ENCODE peak calls at places on chromosomes 11 and 22, in seven cellular contexts. R is esophagus squamous epithelium, P is mammary epithelial cell, I is K562, N is spleen, E is PC-9, A is cardiac muscle cell. F is an unnamed sample. For H3K27me3, the result is how much of the 10 kb centered on the place peaks cover.

GRCh38 chr11:68338041-68338800 is 25.8 kb downstream of the LRP5 start:
- DNase-seq in E (peak), A (no peak), N (no peak), I (no peak), P (peak), R (no peak), F (no peak)

GRCh38 chr11:103929168-103929903 is 107.1 kb upstream of the DDI1 start:
- DNase-seq in A (no peak), R (no peak), N (no peak), P (no peak), E (no peak), I (no peak), F (no peak)

GRCh38 chr22:24768537-24769374 is 5.8 kb downstream of the PIWIL3 start:
- DNase-seq in A (peak), R (no peak), N (no peak), E (peak), P (peak), I (peak), F (peak)

GRCh38 chr22:40213478-40213877 is 35.8 kb downstream of the TNRC6B start:
- DNase-seq in R (no peak), P (no peak), E (no peak), A (no peak), I (no peak), N (no peak), F (no peak)

GRCh38 chr11:126537492-126537891 is 182.0 kb downstream of the ST3GAL4 start:
- DNase-seq in R (no peak), A (no peak), E (no peak), N (no peak), I (no peak), P (no peak), F (no peak)

GRCh38 chr11:61042961-61043540 is 59.2 kb upstream of the CD5 start:
- DNase-seq in P (no peak), A (no peak), E (no peak), R (no peak), I (no peak), N (peak), F (no peak)

GRCh38 chr11:34621876-34622275 is 983 bp downstream of the EHF start:
- DNase-seq in A (no peak), N (no peak), P (peak), R (no peak), E (no peak), I (no peak), F (no peak)

GRCh38 chr11:11931461-11932055 is 76.9 kb downstream of the DKK3 start:
- DNase-seq in N (no peak), E (peak), I (peak), A (peak), R (no peak), P (peak), F (no peak)

GRCh38 chr11:29913352-29913751 is 103.5 kb downstream of the KCNA4 start:
- DNase-seq in P (no peak), N (no peak), A (no peak), I (no peak), E (no peak), R (no peak), F (no peak)

GRCh38 chr11:125082040-125082439 is 18.9 kb downstream of the SLC37A2 start:
- DNase-seq in E (no peak), P (no peak), A (no peak), R (no peak), N (no peak), I (no peak), F (no peak)

GRCh38 chr11:116796548-116796947 is 4.9 kb upstream of the APOA5 start:
- DNase-seq in N (no peak), I (no peak), E (no peak), P (no peak), A (no peak), R (no peak), F (no peak)

GRCh38 chr11:108037636-108038035 is 28.9 kb downstream of the CUL5 start:
- DNase-seq in P (no peak), R (no peak), A (peak), E (no peak), I (no peak), N (no peak), F (no peak)

GRCh38 chr22:37545703-37546435 is 14.4 kb upstream of the CDC42EP1 start:
- DNase-seq in I (peak), N (peak), P (peak), R (no peak), A (peak), E (peak), F (no peak)

GRCh38 chr11:94224078-94224477 is 80.3 kb upstream of the IZUMO1R start:
- DNase-seq in E (no peak), A (no peak), P (no peak), N (no peak), I (no peak), R (no peak), F (no peak)

GRCh38 chr22:50705219-50705691 is 32.6 kb downstream of the SHANK3 start:
- DNase-seq in E (no peak), I (peak), N (peak), A (peak), R (no peak), P (no peak), F (peak)

GRCh38 chr11:119525180-119525854 is 102.3 kb upstream of the THY1 start:
- DNase-seq in R (no peak), I (no peak), P (no peak), E (no peak), N (peak), A (no peak), F (no peak)
- H3K27me3 ChIP-seq in R (under half), I (under half), P (under half), E (half or more), N (under half), A (under half), F (under half)

GRCh38 chr22:27101288-27101687 is 443.9 kb downstream of the MIAT start:
- DNase-seq in I (no peak), P (no peak), R (no peak), A (no peak), E (no peak), N (no peak), F (no peak)
- H3K4me3 ChIP-seq in I (no peak), P (no peak), R (no peak), A (no peak), E (no peak), N (no peak), F (no peak)

DNA sequence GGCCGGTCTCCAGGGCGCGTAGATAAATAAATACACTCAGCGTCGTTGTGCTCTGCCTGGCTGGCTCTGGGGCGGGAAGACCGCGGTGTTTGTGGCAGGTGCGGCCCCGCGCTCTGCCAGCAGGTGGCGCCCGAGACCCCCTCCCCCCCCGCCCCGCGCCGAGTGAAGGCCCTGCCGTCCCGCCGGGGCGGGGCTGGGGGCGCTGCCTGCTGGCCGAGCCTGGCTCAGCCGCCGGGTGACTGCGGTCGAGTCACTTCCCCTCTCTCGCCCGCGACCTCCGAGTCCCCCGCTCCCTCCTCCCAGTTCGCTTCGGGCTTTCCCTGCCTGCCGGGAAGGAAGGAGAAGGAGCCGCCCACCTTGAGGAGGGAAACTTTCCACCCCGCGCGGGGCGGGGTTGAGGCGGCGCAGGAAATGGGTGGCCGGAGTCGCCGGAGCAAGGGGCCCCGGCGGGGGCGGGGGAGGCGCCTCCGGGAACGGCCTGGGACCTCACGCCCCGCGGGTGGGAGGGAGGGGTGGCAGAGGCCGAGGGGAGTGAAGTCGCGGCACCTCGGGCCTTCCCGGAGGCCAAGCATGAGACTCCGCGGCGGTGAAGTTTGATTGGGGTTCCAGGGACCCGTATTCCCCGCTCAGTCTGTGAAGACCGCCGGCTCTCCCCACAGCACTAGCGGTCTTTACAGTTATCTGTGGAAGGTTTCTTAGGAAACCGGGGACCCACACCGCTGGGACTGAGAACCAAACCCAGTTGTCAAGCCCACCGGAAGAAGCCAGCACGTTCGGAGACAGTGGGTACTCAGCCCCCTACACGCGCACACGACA is 1.5 kb upstream of the EHBP1L1 start:
- DNase-seq in R (peak), I (peak), A (peak), E (peak), N (peak), P (peak), F (no peak)
- H3K27me3 ChIP-seq in R (under half), I (under half), A (under half), E (under half), N (under half), P (under half), F (under half)

DNA sequence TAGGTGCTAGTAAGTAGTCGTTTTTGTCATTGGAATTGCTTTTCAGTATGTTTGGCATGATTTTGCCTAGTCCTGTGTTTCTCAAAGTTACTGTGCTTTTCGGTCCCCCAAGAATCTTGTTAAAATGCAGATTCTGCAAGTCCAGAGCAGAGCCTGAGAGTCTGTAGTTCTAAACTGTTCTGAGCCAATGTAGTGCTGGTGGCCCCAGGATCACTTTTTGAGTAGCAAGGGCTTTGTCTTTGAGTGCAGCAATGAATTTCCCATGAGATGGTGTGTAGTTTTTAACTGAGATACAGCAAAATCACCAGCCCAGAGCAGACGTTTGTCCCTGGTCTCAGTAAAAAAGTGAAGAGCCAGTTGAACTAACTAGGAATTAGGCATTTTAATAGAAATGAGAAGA is 122.4 kb downstream of the NCAM1 start:
- DNase-seq in E (no peak), P (no peak), R (no peak), N (no peak), A (no peak), I (no peak), F (no peak)
- H3K4me3 ChIP-seq in E (no peak), P (no peak), R (no peak), N (no peak), A (no peak), I (no peak), F (no peak)

DNA sequence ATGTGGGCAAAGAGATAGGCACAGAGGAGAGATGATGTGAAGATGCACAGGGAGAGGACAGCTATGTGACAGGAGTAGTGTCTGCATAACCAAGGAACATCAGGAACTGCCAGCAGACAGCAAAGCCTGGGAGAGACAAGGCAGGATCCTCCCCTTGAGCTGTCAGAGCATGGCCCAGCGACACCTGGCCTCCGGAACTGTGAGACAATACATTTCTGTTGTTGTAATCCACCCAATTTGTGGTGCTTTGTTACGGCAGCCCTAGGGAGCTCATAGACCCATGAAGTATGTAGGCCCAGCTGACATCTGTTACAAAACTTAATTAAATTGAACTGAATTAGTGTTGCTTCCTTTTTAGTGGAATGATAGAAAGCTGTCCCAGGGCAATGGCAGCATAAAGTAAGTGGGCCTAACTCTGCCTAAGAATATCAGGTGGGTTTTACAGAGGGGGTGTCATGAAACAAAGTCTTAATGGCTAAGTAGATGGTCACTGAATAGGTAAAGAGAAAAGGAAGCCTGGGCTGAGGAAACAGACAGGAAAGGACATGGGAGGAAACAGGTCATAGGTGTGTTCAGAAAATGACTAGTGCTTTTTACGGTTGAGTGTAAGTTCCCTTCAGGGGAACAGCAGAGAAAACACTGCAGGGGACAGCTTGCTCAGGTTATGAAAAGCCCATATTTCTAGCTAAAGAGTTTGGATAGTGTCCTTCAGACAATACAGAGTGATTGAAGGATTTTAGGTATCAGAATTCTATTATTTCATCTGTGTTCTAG is 24.8 kb downstream of the RASSF10 start:
- DNase-seq in N (no peak), A (no peak), P (no peak), I (no peak), R (no peak), E (no peak), F (no peak)
- H3K27me3 ChIP-seq in N (under half), A (under half), P (under half), I (under half), R (under half), E (under half), F (under half)

GRCh38 chr11:130161441-130161840 is 1.9 kb downstream of the ST14 start:
- DNase-seq in P (no peak), E (no peak), A (no peak), N (no peak), R (no peak), I (no peak), F (no peak)

GRCh38 chr11:130162733-130163132 is 3.2 kb downstream of the ST14 start:
- DNase-seq in E (no peak), P (peak), R (no peak), I (no peak), N (no peak), A (peak), F (no peak)

GRCh38 chr11:130159657-130160459 is at the start of gene ST14:
- DNase-seq in E (peak), R (no peak), P (peak), A (no peak), I (no peak), N (peak), F (no peak)

GRCh38 chr11:130159139-130159538 is 443 bp upstream of the ST14 start:
- DNase-seq in N (no peak), E (no peak), I (no peak), A (no peak), P (no peak), R (no peak), F (no peak)

GRCh38 chr11:130160460-130161090 is 993 bp downstream of the ST14 start:
- DNase-seq in I (no peak), N (no peak), R (no peak), E (no peak), A (no peak), P (peak), F (no peak)
- H3K4me3 ChIP-seq in I (no peak), N (peak), R (peak), E (peak), A (no peak), P (peak), F (peak)

GRCh38 chr11:31807791-31808074 is 3.4 kb downstream of the PAX6 start:
- DNase-seq in E (no peak), I (no peak), A (no peak), R (no peak), P (no peak), N (no peak), F (no peak)

GRCh38 chr11:31805629-31806185 is 5.4 kb downstream of the PAX6 start:
- DNase-seq in P (no peak), E (no peak), I (no peak), R (no peak), N (no peak), A (no peak), F (no peak)

GRCh38 chr11:31805037-31805628 is 6.0 kb downstream of the PAX6 start:
- DNase-seq in R (no peak), P (no peak), E (no peak), A (no peak), N (no peak), I (no peak), F (no peak)

GRCh38 chr11:31806944-31807790 is 4.0 kb downstream of the PAX6 start:
- DNase-seq in N (no peak), I (no peak), E (no peak), P (no peak), A (no peak), R (no peak), F (no peak)

DNA sequence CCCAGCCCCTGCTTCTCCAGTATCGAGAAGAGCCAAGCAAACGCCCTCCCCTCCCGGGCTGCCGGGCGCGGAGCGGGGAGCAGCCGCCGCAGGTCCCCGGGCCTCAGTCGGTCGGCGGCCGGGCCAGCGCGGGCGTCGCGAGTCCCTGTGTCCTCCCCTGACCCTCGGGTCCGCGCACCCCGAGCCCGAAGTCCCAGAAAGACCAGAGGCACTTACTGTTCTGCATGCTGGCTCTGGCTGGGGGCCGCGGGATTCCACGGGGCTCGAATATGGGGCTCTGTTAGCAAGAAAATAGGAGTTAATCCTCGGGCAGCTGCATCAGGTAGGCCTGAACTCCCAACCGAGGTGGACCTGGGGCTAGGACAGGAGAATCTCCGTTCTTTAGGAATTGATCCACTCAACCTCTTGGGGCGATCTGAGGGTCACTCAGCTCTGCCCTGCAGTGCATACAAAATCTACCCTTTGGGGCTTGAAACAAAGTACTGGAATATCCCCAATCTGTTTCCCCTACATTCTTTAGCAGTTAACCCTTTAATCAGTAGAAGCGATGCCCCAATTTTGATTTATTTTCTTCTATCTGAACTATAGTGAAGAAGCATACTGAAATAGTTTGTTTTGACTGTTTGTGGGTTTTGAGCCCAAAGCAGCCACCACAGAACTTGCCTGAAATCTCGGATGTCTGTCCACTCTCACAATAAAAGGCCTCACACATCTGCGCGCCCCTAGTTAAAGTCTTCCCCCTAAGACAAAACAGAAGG is 4.8 kb downstream of the PAX6 start:
- DNase-seq in N (peak), E (no peak), A (no peak), I (no peak), R (no peak), P (no peak), F (no peak)
- H3K27me3 ChIP-seq in N (under half), E (under half), A (half or more), I (under half), R (half or more), P (half or more), F (half or more)